ENCODE peak calls at places on chromosome 4, in seven cellular contexts. M is hepatocyte; X is activated T-cell treated with anti-CD3 and anti-CD28 coated beads, Interleukin-2, amount 50 U/mL, for 72 hours; R is activated T-helper 1 cell treated with anti-CD3 and anti-CD28 coated beads, Interleukin-12 subunit alpha, Interleukin-12 subunit beta, Interleukin-2, Interleukin-4 antibody, amounts not matched to agents 30 ng/mL and 10 ng/mL and 1 ng/mL, durations not matched to agents 14 hours and 24 hours and 36 hours; Q is A172; K is bronchial epithelial cell; I is M059J. O is an unnamed sample.

GRCh38 chr4:108649863-108650211 is 562 bp upstream of the OSTC start:
- DNase-seq in X (no peak), M (no peak), I (no peak), R (no peak), Q (no peak), K (no peak), O (no peak)

GRCh38 chr4:15410750-15411149 is 17.1 kb upstream of the C1QTNF7 start:
- DNase-seq in X (peak; percentile 12), I (no peak), R (no peak), Q (peak; percentile 20), M (no peak), K (no peak), O (peak; percentile 11)

GRCh38 chr4:963276-964225 is 9.8 kb downstream of the DGKQ start:
- DNase-seq in K (no peak), R (no peak), Q (no peak), M (no peak), X (no peak), I (no peak), O (no peak)

GRCh38 chr4:5816851-5817375 is 76.0 kb downstream of the CRMP1 start:
- DNase-seq in X (no peak), I (no peak), M (no peak), Q (no peak), K (no peak), R (no peak), O (no peak)

GRCh38 chr4:53921856-53922255 is 142.5 kb downstream of the CHIC2 start:
- DNase-seq in K (no peak), R (no peak), X (no peak), I (no peak), M (no peak), Q (no peak), O (no peak)

GRCh38 chr4:151238477-151238876 is 38.5 kb upstream of the PRSS48 start:
- DNase-seq in R (no peak), I (peak; percentile 3), M (peak; percentile 20), K (no peak), X (no peak), Q (no peak), O (no peak)

GRCh38 chr4:42627887-42628646 is 28.8 kb downstream of the ATP8A1 start:
- DNase-seq in K (no peak), R (peak; percentile 19), X (peak; percentile 76), Q (no peak), M (no peak), I (no peak), O (peak; percentile 17)

GRCh38 chr4:48578132-48578964 is 88.3 kb downstream of the ZAR1 start:
- DNase-seq in Q (peak; percentile 66), I (peak; percentile 66), X (peak; percentile 42), K (peak; percentile 69), M (peak; percentile 82), R (peak; percentile 17), O (peak; percentile 59)